ENCODE peak calls at places on chromosomes 7 and 10, in eight cellular contexts. C is amygdala; J is GM23248; Q is fibroblast of pulmonary artery; G is Daoy; H is activated naive CD4-positive, alpha-beta T cell; V is activated CD4-positive, alpha-beta T cell treated with anti-CD3 and anti-CD28 coated beads, Interleukin-2, amount 50 U/mL, for 48 hours; X is H7. B is an unnamed sample.

GRCh38 chr10:130787252-130787651 is 524.3 kb downstream of the TCERG1L start:
- DNase-seq in C (no peak), J (no peak), Q (no peak), G (no peak), H (no peak), V (no peak), X (no peak), B (no peak)

GRCh38 chr7:13282377-13282980 is 595.0 kb downstream of the ARL4A start:
- DNase-seq in C (no peak), J (peak), Q (peak), G (peak), H (no peak), V (no peak), X (no peak), B (peak)

GRCh38 chr10:98269435-98269912 is 1.5 kb upstream of the LOXL4 start:
- DNase-seq in C (no peak), J (peak), Q (peak), G (peak), H (no peak), V (no peak), X (peak), B (peak)

GRCh38 chr7:22238354-22239311 is 118.3 kb downstream of the RAPGEF5 start:
- DNase-seq in C (no peak), J (peak), Q (no peak), G (peak), H (no peak), V (no peak), X (no peak), B (peak)

GRCh38 chr7:17315974-17316373 is 17.5 kb downstream of the AHR start:
- DNase-seq in C (no peak), J (no peak), Q (no peak), G (no peak), H (no peak), V (no peak), X (no peak), B (no peak)

GRCh38 chr7:100965723-100966541 is 3.4 kb upstream of the MUC12 start:
- DNase-seq in C (no peak), J (peak), Q (peak), G (peak), H (no peak), V (peak), X (peak), B (peak)

GRCh38 chr10:100520811-100521210 is 1.1 kb upstream of the SEC31B start:
- DNase-seq in C (no peak), J (peak), Q (peak), G (peak), H (no peak), V (no peak), X (no peak), B (peak)

GRCh38 chr10:17660921-17661320 is 17.0 kb downstream of the STAM start:
- DNase-seq in C (no peak), J (peak), Q (no peak), G (no peak), H (no peak), V (no peak), X (no peak), B (no peak)

GRCh38 chr10:18406136-18406535 is 245.3 kb downstream of the NSUN6 start:
- DNase-seq in C (no peak), J (no peak), Q (no peak), G (no peak), H (no peak), V (no peak), X (peak), B (no peak)

GRCh38 chr10:9198611-9199010 is 1144.1 kb downstream of the GATA3 start:
- DNase-seq in C (no peak), J (peak), Q (peak), G (peak), H (no peak), V (no peak), X (no peak), B (peak)

GRCh38 chr7:31874631-31875374 is 187.8 kb downstream of the PPP1R17 start:
- DNase-seq in C (no peak), J (no peak), Q (no peak), G (no peak), H (no peak), V (no peak), X (no peak), B (no peak)

GRCh38 chr10:127424594-127425264 is 124.4 kb upstream of the NPS start:
- DNase-seq in C (no peak), J (peak), Q (no peak), G (no peak), H (no peak), V (no peak), X (no peak), B (peak)

GRCh38 chr7:14332155-14332554 is 342.7 kb upstream of the ETV1 start:
- DNase-seq in C (no peak), J (peak), Q (peak), G (peak), H (no peak), V (no peak), X (no peak), B (peak)

GRCh38 chr7:123995617-123996326 is 37.1 kb downstream of the TMEM229A start:
- DNase-seq in C (no peak), J (no peak), Q (peak), G (no peak), H (no peak), V (no peak), X (no peak), B (peak)

GRCh38 chr7:20393021-20394015 is 62.6 kb downstream of the ITGB8 start:
- DNase-seq in C (no peak), J (no peak), Q (no peak), G (no peak), H (no peak), V (no peak), X (no peak), B (no peak)

GRCh38 chr7:457814-458510 is 61.7 kb downstream of the PDGFA start:
- DNase-seq in C (no peak), J (no peak), Q (no peak), G (no peak), H (no peak), V (no peak), X (peak), B (no peak)

GRCh38 chr10:25555865-25556264 is 378.2 kb upstream of the MYO3A start:
- DNase-seq in C (no peak), J (no peak), Q (no peak), G (peak), H (no peak), V (no peak), X (no peak), B (no peak)

GRCh38 chr7:155998328-155998691 is 186.0 kb upstream of the SHH start:
- DNase-seq in C (no peak), J (no peak), Q (no peak), G (no peak), H (no peak), V (peak), X (peak), B (no peak)

GRCh38 chr7:46356365-46356764 is 435.3 kb upstream of the IGFBP3 start:
- DNase-seq in C (no peak), J (no peak), Q (no peak), G (no peak), H (no peak), V (no peak), X (no peak), B (no peak)

GRCh38 chr10:96998329-96998888 is 166.3 kb downstream of the LCOR start:
- DNase-seq in C (no peak), J (peak), Q (peak), G (peak), H (no peak), V (no peak), X (no peak), B (peak)

GRCh38 chr10:116082211-116082610 is 190.8 kb downstream of the GFRA1 start:
- DNase-seq in C (no peak), J (no peak), Q (no peak), G (peak), H (no peak), V (no peak), X (no peak), B (no peak)

GRCh38 chr7:45147858-45148652 is 9.5 kb upstream of the RAMP3 start:
- DNase-seq in C (no peak), J (no peak), Q (no peak), G (no peak), H (no peak), V (no peak), X (no peak), B (no peak)

GRCh38 chr10:86342111-86342863 is 24.3 kb downstream of the GRID1 start:
- DNase-seq in C (no peak), J (no peak), Q (no peak), G (no peak), H (no peak), V (no peak), X (no peak), B (no peak)

B was measured in cardiac fibroblast.